ENCODE peak calls at places on chromosomes 6 and 20, in seven cellular contexts. S, L, V, Z, O, H and T are unnamed samples.

GRCh38 chr6:98634569-98634968 is 199.8 kb upstream of the POU3F2 start:
- DNase-seq in H (no peak), O (no peak), Z (no peak), S (no peak), L (no peak), V (no peak), T (no peak)

GRCh38 chr6:151772436-151772835 is 35.0 kb upstream of the ESR1 start:
- DNase-seq in L (no peak), H (no peak), S (no peak), Z (no peak), V (peak), O (no peak), T (no peak)

GRCh38 chr6:56335733-56336132 is 88.4 kb upstream of the COL21A1 start:
- DNase-seq in S (no peak), H (no peak), Z (peak), O (peak), L (peak), V (peak), T (no peak)

GRCh38 chr6:44556046-44556445 is 168.5 kb downstream of the CDC5L start:
- DNase-seq in O (no peak), S (no peak), Z (no peak), V (peak), L (no peak), H (no peak), T (no peak)

GRCh38 chr6:946546-946945 is 253.6 kb upstream of the EXOC2 start:
- DNase-seq in H (no peak), L (no peak), V (peak), O (no peak), S (no peak), Z (peak), T (no peak)

GRCh38 chr6:106797186-106797585 is 167.8 kb downstream of the QRSL1 start:
- DNase-seq in V (no peak), Z (no peak), L (no peak), H (no peak), S (no peak), O (no peak), T (no peak)

GRCh38 chr20:4006640-4007039 is 8.7 kb downstream of the RNF24 start:
- DNase-seq in L (no peak), H (no peak), Z (no peak), S (no peak), O (no peak), V (peak), T (no peak)

GRCh38 chr20:37528442-37529213 is 952 bp upstream of the BLCAP start:
- DNase-seq in H (no peak), Z (no peak), L (peak), O (no peak), S (no peak), V (no peak), T (no peak)

GRCh38 chr6:149354009-149354408 is 36.5 kb downstream of the TAB2 start:
- DNase-seq in V (no peak), L (no peak), S (no peak), O (no peak), H (no peak), Z (no peak), T (no peak)

GRCh38 chr20:35476288-35476687 is 20.9 kb downstream of the CEP250 start:
- DNase-seq in L (no peak), O (no peak), Z (no peak), H (no peak), S (no peak), V (no peak), T (no peak)